ENCODE peak calls at places on chromosomes 7 and 10, in five cellular contexts. U is Daoy, D is foreskin keratinocyte, V is A549, S is mesendoderm. N is an unnamed sample.

GRCh38 chr7:116734736-116735135 is 62.7 kb downstream of the MET start:
- DNase-seq in U (no peak), D (no peak), V (no peak), S (no peak), N (peak; percentile 87)

GRCh38 chr10:29877798-29878491 is 181.4 kb downstream of the JCAD start:
- DNase-seq in U (no peak), D (no peak), V (no peak), S (no peak), N (no peak)

GRCh38 chr7:44145969-44146897 is 5.1 kb upstream of the MYL7 start:
- DNase-seq in U (peak; percentile 86), D (no peak), V (peak; percentile 65), S (peak; percentile 95), N (peak; percentile 62)

GRCh38 chr7:77473240-77474005 is 57.3 kb upstream of the GSAP start:
- DNase-seq in U (no peak), D (no peak), V (no peak), S (no peak), N (no peak)

GRCh38 chr10:119378737-119379067 is 163.8 kb downstream of the RGS10 start:
- DNase-seq in U (peak; percentile 45), D (no peak), V (no peak), S (no peak), N (no peak)

GRCh38 chr10:16902606-16903005 is 85.4 kb upstream of the RSU1 start:
- DNase-seq in U (no peak), D (no peak), V (no peak), S (peak; percentile 13), N (no peak)

GRCh38 chr10:70843776-70844489 is 28.2 kb downstream of the SGPL1 start:
- DNase-seq in U (no peak), D (no peak), V (no peak), S (no peak), N (no peak)

GRCh38 chr10:72702868-72703581 is 11.1 kb downstream of the MCU start:
- DNase-seq in U (no peak), D (no peak), V (no peak), S (peak; percentile 47), N (no peak)

GRCh38 chr10:96673318-96674099 is 46.8 kb downstream of the PIK3AP1 start:
- DNase-seq in U (peak; percentile 32), D (no peak), V (no peak), S (no peak), N (no peak)

GRCh38 chr10:132514841-132515521 is 22.6 kb upstream of the INPP5A start:
- DNase-seq in U (no peak), D (no peak), V (no peak), S (peak; percentile 13), N (no peak)

GRCh38 chr10:61343781-61344180 is 109.4 kb downstream of the TMEM26 start:
- DNase-seq in U (no peak), D (no peak), V (no peak), S (no peak), N (no peak)

GRCh38 chr7:12062062-12062461 is 149.0 kb upstream of the TMEM106B start:
- DNase-seq in U (peak; percentile 4), D (no peak), V (no peak), S (peak; percentile 16), N (no peak)

GRCh38 chr10:83931669-83932068 is 207.6 kb upstream of the GHITM start:
- DNase-seq in U (no peak), D (no peak), V (no peak), S (no peak), N (no peak)

GRCh38 chr10:69405221-69405620 is 11.5 kb downstream of the TACR2 start:
- DNase-seq in U (no peak), D (no peak), V (no peak), S (no peak), N (no peak)

GRCh38 chr10:98258683-98259454 is 9.1 kb downstream of the LOXL4 start:
- DNase-seq in U (no peak), D (no peak), V (no peak), S (no peak), N (no peak)

GRCh38 chr10:49601857-49602256 is 8.3 kb upstream of the SLC18A3 start:
- DNase-seq in U (no peak), D (peak; percentile 72), V (no peak), S (no peak), N (no peak)

GRCh38 chr10:1504940-1505339 is 232.4 kb downstream of the ADARB2 start:
- DNase-seq in U (no peak), D (no peak), V (no peak), S (no peak), N (no peak)

GRCh38 chr7:24777811-24778210 is 20.5 kb upstream of the GSDME start:
- DNase-seq in U (no peak), D (no peak), V (no peak), S (no peak), N (no peak)

GRCh38 chr10:78549536-78549935 is 515.9 kb downstream of the RPS24 start:
- DNase-seq in U (no peak), D (no peak), V (no peak), S (no peak), N (no peak)

GRCh38 chr7:130071701-130072622 is 1.6 kb downstream of the KLHDC10 start:
- DNase-seq in U (peak; percentile 89), D (peak; percentile 36), V (peak; percentile 72), S (peak; percentile 92), N (peak; percentile 91)

GRCh38 chr7:30626984-30627383 is 32.3 kb downstream of the GARS1 start:
- DNase-seq in U (no peak), D (no peak), V (no peak), S (no peak), N (no peak)

GRCh38 chr10:43249962-43250624 is 16.8 kb downstream of the RASGEF1A start:
- DNase-seq in U (peak; percentile 24), D (no peak), V (no peak), S (peak; percentile 49), N (no peak)

GRCh38 chr10:74977913-74978847 is 133.3 kb upstream of the SAMD8 start:
- DNase-seq in U (no peak), D (no peak), V (no peak), S (no peak), N (no peak)

GRCh38 chr7:150748402-150748801 is 11.2 kb downstream of the GIMAP5 start:
- DNase-seq in U (no peak), D (no peak), V (no peak), S (no peak), N (no peak)

GRCh38 chr7:18574676-18575075 is 79.1 kb downstream of the HDAC9 start:
- DNase-seq in U (no peak), D (no peak), V (no peak), S (no peak), N (no peak)

GRCh38 chr7:5349437-5350173 is 66.9 kb downstream of the SLC29A4 start:
- DNase-seq in U (no peak), D (no peak), V (no peak), S (peak; percentile 66), N (no peak)

GRCh38 chr7:94511763-94512162 is 2.2 kb downstream of the CASD1 start:
- DNase-seq in U (no peak), D (peak; percentile 68), V (no peak), S (no peak), N (no peak)

GRCh38 chr10:98407017-98407743 is 7.8 kb downstream of the PYROXD2 start:
- DNase-seq in U (no peak), D (no peak), V (no peak), S (no peak), N (no peak)

GRCh38 chr10:94150541-94151184 is 156.9 kb downstream of the PLCE1 start:
- DNase-seq in U (no peak), D (no peak), V (no peak), S (peak; percentile 40), N (no peak)

GRCh38 chr7:101226686-101227085 is 8.7 kb downstream of the ZNHIT1 start:
- DNase-seq in U (no peak), D (no peak), V (no peak), S (no peak), N (no peak)

GRCh38 chr7:91434821-91435220 is 170.6 kb downstream of the FZD1 start:
- DNase-seq in U (no peak), D (no peak), V (no peak), S (no peak), N (no peak)

GRCh38 chr10:32315426-32315825 is 31.5 kb downstream of the EPC1 start:
- DNase-seq in U (no peak), D (no peak), V (no peak), S (no peak), N (no peak)

GRCh38 chr7:26912351-26912750 is 48.0 kb upstream of the SKAP2 start:
- DNase-seq in U (no peak), D (no peak), V (no peak), S (no peak), N (no peak)

GRCh38 chr7:5591547-5591899 is 167.9 kb upstream of the TNRC18 start:
- DNase-seq in U (peak; percentile 91), D (no peak), V (peak; percentile 66), S (peak; percentile 95), N (peak; percentile 85)